ENCODE peak calls at places on chromosomes 12 and 14, in nine cellular contexts. One of them, this sample, is unnamed.
A peak's percentile ranks its signal among the peaks of the same experiment; 100 is the strongest.

GRCh38 chr12:54988402-54989054 is 4.0 kb upstream of the TESPA1 start:
- DNase-seq in gastrocnemius medialis: peak; percentile 63
- DNase-seq in neural progenitor cell: no peak
- DNase-seq in tibial nerve: peak; percentile 76
- DNase-seq in lower lobe of right lung: peak; percentile 61
- DNase-seq in body of pancreas: peak; percentile 62
- DNase-seq in vagina: no peak
- DNase-seq in brain microvascular endothelial cell: peak; percentile 14
- DNase-seq in ascending aorta: peak; percentile 11
- DNase-seq in this sample: peak; percentile 77

GRCh38 chr12:30515351-30515750 is 180.3 kb downstream of the IPO8 start:
- DNase-seq in brain microvascular endothelial cell: no peak
- DNase-seq in lower lobe of right lung: no peak
- DNase-seq in neural progenitor cell: peak; percentile 55
- DNase-seq in ascending aorta: no peak
- DNase-seq in vagina: no peak
- DNase-seq in body of pancreas: no peak
- DNase-seq in gastrocnemius medialis: no peak
- DNase-seq in tibial nerve: no peak
- DNase-seq in this sample: no peak

GRCh38 chr14:104931771-104932675 is 7.3 kb downstream of the PLD4 start:
- DNase-seq in vagina: no peak
- DNase-seq in tibial nerve: no peak
- DNase-seq in brain microvascular endothelial cell: no peak
- DNase-seq in lower lobe of right lung: peak; percentile 46
- DNase-seq in ascending aorta: no peak
- DNase-seq in gastrocnemius medialis: no peak
- DNase-seq in neural progenitor cell: peak; percentile 45
- DNase-seq in body of pancreas: no peak
- DNase-seq in this sample: peak; percentile 65

GRCh38 chr12:94644141-94644575 is 6.2 kb downstream of the TMCC3 start:
- DNase-seq in lower lobe of right lung: peak; percentile 58
- DNase-seq in gastrocnemius medialis: no peak
- DNase-seq in tibial nerve: no peak
- DNase-seq in neural progenitor cell: no peak
- DNase-seq in body of pancreas: peak; percentile 22
- DNase-seq in ascending aorta: no peak
- DNase-seq in brain microvascular endothelial cell: peak; percentile 50
- DNase-seq in vagina: no peak
- DNase-seq in this sample: no peak

GRCh38 chr14:100443643-100444042 is 120.5 kb downstream of the SLC25A47 start:
- DNase-seq in brain microvascular endothelial cell: peak; percentile 33
- DNase-seq in body of pancreas: no peak
- DNase-seq in neural progenitor cell: no peak
- DNase-seq in ascending aorta: no peak
- DNase-seq in lower lobe of right lung: no peak
- DNase-seq in tibial nerve: no peak
- DNase-seq in vagina: no peak
- DNase-seq in gastrocnemius medialis: no peak
- DNase-seq in this sample: no peak

GRCh38 chr12:56695327-56696101 is 7.4 kb upstream of the PTGES3 start:
- DNase-seq in neural progenitor cell: no peak
- DNase-seq in tibial nerve: no peak
- DNase-seq in body of pancreas: no peak
- DNase-seq in brain microvascular endothelial cell: peak; percentile 31
- DNase-seq in lower lobe of right lung: no peak
- DNase-seq in gastrocnemius medialis: no peak
- DNase-seq in ascending aorta: no peak
- DNase-seq in vagina: no peak
- DNase-seq in this sample: no peak

GRCh38 chr12:97936165-97936564 is 473.6 kb downstream of the RMST start:
- DNase-seq in tibial nerve: no peak
- DNase-seq in neural progenitor cell: no peak
- DNase-seq in gastrocnemius medialis: no peak
- DNase-seq in brain microvascular endothelial cell: no peak
- DNase-seq in lower lobe of right lung: no peak
- DNase-seq in body of pancreas: no peak
- DNase-seq in ascending aorta: no peak
- DNase-seq in vagina: no peak
- DNase-seq in this sample: no peak

GRCh38 chr12:512933-513332 is 53.2 kb downstream of the B4GALNT3 start:
- DNase-seq in ascending aorta: no peak
- DNase-seq in gastrocnemius medialis: no peak
- DNase-seq in vagina: no peak
- DNase-seq in neural progenitor cell: no peak
- DNase-seq in tibial nerve: no peak
- DNase-seq in brain microvascular endothelial cell: no peak
- DNase-seq in lower lobe of right lung: no peak
- DNase-seq in body of pancreas: no peak
- DNase-seq in this sample: no peak

GRCh38 chr12:132672116-132672515 is 15.0 kb downstream of the POLE start:
- DNase-seq in body of pancreas: no peak
- DNase-seq in vagina: no peak
- DNase-seq in gastrocnemius medialis: no peak
- DNase-seq in lower lobe of right lung: no peak
- DNase-seq in neural progenitor cell: no peak
- DNase-seq in brain microvascular endothelial cell: no peak
- DNase-seq in tibial nerve: no peak
- DNase-seq in ascending aorta: no peak
- DNase-seq in this sample: no peak
- TF ChIP-seq CTCF in body of pancreas: no peak
- TF ChIP-seq CTCF in vagina: no peak
- TF ChIP-seq CTCF in gastrocnemius medialis: no peak
- TF ChIP-seq CTCF in lower lobe of right lung: no peak
- TF ChIP-seq CTCF in neural progenitor cell: no peak
- TF ChIP-seq CTCF in brain microvascular endothelial cell: no peak
- TF ChIP-seq CTCF in tibial nerve: no peak
- TF ChIP-seq CTCF in ascending aorta: no peak
- TF ChIP-seq CTCF in this sample: no peak

GRCh38 chr14:56378474-56378873 is 201.1 kb upstream of the TMEM260 start:
- DNase-seq in vagina: no peak
- DNase-seq in brain microvascular endothelial cell: peak; percentile 18
- DNase-seq in lower lobe of right lung: no peak
- DNase-seq in tibial nerve: no peak
- DNase-seq in gastrocnemius medialis: no peak
- DNase-seq in neural progenitor cell: no peak
- DNase-seq in body of pancreas: no peak
- DNase-seq in ascending aorta: no peak
- DNase-seq in this sample: no peak

GRCh38 chr14:56378046-56378445 is 201.6 kb upstream of the TMEM260 start:
- DNase-seq in brain microvascular endothelial cell: no peak
- DNase-seq in gastrocnemius medialis: no peak
- DNase-seq in lower lobe of right lung: no peak
- DNase-seq in tibial nerve: no peak
- DNase-seq in vagina: no peak
- DNase-seq in body of pancreas: no peak
- DNase-seq in neural progenitor cell: no peak
- DNase-seq in ascending aorta: no peak
- DNase-seq in this sample: no peak

GRCh38 chr14:56374421-56374820 is 205.2 kb upstream of the TMEM260 start:
- DNase-seq in vagina: no peak
- DNase-seq in gastrocnemius medialis: no peak
- DNase-seq in tibial nerve: no peak
- DNase-seq in lower lobe of right lung: no peak
- DNase-seq in brain microvascular endothelial cell: no peak
- DNase-seq in body of pancreas: no peak
- DNase-seq in ascending aorta: no peak
- DNase-seq in neural progenitor cell: no peak
- DNase-seq in this sample: no peak

GRCh38 chr14:56379956-56380355 is 199.6 kb upstream of the TMEM260 start:
- DNase-seq in brain microvascular endothelial cell: no peak
- DNase-seq in body of pancreas: no peak
- DNase-seq in gastrocnemius medialis: no peak
- DNase-seq in ascending aorta: no peak
- DNase-seq in neural progenitor cell: no peak
- DNase-seq in tibial nerve: peak; percentile 24
- DNase-seq in vagina: no peak
- DNase-seq in lower lobe of right lung: no peak
- DNase-seq in this sample: no peak
- H3K4me3 ChIP-seq in brain microvascular endothelial cell: no peak overlapping the region
- H3K4me3 ChIP-seq in body of pancreas: no peak overlapping the region
- H3K4me3 ChIP-seq in gastrocnemius medialis: no peak overlapping the region
- H3K4me3 ChIP-seq in ascending aorta: no peak overlapping the region
- H3K4me3 ChIP-seq in neural progenitor cell: no peak overlapping the region
- H3K4me3 ChIP-seq in tibial nerve: no peak overlapping the region
- H3K4me3 ChIP-seq in vagina: no peak overlapping the region
- H3K4me3 ChIP-seq in lower lobe of right lung: no peak overlapping the region
- H3K4me3 ChIP-seq in this sample: no peak overlapping the region

GRCh38 chr14:68894123-68894522 is 85.0 kb downstream of the ACTN1 start:
- DNase-seq in brain microvascular endothelial cell: peak; percentile 45
- DNase-seq in neural progenitor cell: no peak
- DNase-seq in body of pancreas: no peak
- DNase-seq in lower lobe of right lung: peak; percentile 35
- DNase-seq in tibial nerve: no peak
- DNase-seq in gastrocnemius medialis: no peak
- DNase-seq in ascending aorta: no peak
- DNase-seq in vagina: no peak
- DNase-seq in this sample: no peak
- H3K36me3 ChIP-seq in brain microvascular endothelial cell: peaks cover 91% of the 10 kb centered on the region
- H3K36me3 ChIP-seq in neural progenitor cell: no peaks in the 10 kb centered on the region
- H3K36me3 ChIP-seq in body of pancreas: no peaks in the 10 kb centered on the region
- H3K36me3 ChIP-seq in lower lobe of right lung: peaks cover 86% of the 10 kb centered on the region
- H3K36me3 ChIP-seq in tibial nerve: peaks cover 62% of the 10 kb centered on the region
- H3K36me3 ChIP-seq in gastrocnemius medialis: no peaks in the 10 kb centered on the region
- H3K36me3 ChIP-seq in ascending aorta: peaks cover 88% of the 10 kb centered on the region
- H3K36me3 ChIP-seq in vagina: no peaks in the 10 kb centered on the region
- H3K36me3 ChIP-seq in this sample: peaks cover 81% of the 10 kb centered on the region

DNA sequence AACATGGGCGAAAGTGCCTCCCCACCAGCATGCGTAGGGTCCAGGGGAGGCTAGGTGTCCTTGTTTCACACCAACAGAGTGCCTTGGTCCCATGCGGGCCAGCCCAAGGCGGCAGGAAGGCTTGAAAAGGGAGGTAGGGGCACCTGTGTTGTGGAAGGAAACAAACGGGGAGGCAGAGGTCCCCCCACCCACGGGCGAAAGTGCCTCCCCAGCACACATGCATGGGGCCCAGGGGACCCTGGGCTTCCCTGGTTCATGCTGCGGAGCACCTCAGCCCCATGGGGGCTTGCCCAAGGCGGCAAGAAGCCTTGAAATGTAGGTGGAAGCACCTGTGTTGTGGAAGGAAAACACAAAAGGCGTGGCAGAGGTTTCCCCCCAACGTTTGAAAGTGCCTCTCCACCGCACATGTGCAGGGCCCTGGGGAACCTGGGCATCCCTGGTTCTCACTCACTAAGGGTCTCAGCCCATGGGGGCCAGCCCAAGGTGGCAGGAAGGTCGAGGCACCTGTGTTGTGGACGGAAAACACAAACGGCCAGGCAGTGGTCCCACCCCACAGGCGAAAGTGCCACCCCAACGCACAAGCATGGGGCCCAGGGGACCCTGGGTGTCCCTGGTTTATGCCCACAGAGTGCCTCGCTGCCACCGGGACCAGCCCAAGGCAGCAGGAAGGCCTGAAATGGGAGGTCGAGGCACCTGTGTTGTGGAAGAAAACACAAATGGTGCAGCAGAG is 374.7 kb downstream of the ALG10 start:
- DNase-seq in vagina: peak; percentile 87
- DNase-seq in ascending aorta: peak; percentile 3
- DNase-seq in neural progenitor cell: no peak
- DNase-seq in body of pancreas: peak; percentile 0
- DNase-seq in gastrocnemius medialis: peak; percentile 1
- DNase-seq in brain microvascular endothelial cell: no peak
- DNase-seq in lower lobe of right lung: peak; percentile 20
- DNase-seq in tibial nerve: no peak
- DNase-seq in this sample: peak; percentile 54
- TF ChIP-seq CTCF in vagina: no peak
- TF ChIP-seq CTCF in ascending aorta: no peak
- TF ChIP-seq CTCF in neural progenitor cell: no peak
- TF ChIP-seq CTCF in body of pancreas: no peak
- TF ChIP-seq CTCF in gastrocnemius medialis: no peak
- TF ChIP-seq CTCF in brain microvascular endothelial cell: no peak
- TF ChIP-seq CTCF in lower lobe of right lung: no peak
- TF ChIP-seq CTCF in tibial nerve: no peak
- TF ChIP-seq CTCF in this sample: no peak

GRCh38 chr14:93528884-93529558 is 98.3 kb downstream of the UNC79 start:
- DNase-seq in neural progenitor cell: no peak
- DNase-seq in brain microvascular endothelial cell: no peak
- DNase-seq in body of pancreas: no peak
- DNase-seq in tibial nerve: no peak
- DNase-seq in gastrocnemius medialis: no peak
- DNase-seq in vagina: no peak
- DNase-seq in lower lobe of right lung: no peak
- DNase-seq in ascending aorta: no peak
- DNase-seq in this sample: no peak
- H3K4me3 ChIP-seq in neural progenitor cell: no peak overlapping the region
- H3K4me3 ChIP-seq in brain microvascular endothelial cell: no peak overlapping the region
- H3K4me3 ChIP-seq in body of pancreas: no peak overlapping the region
- H3K4me3 ChIP-seq in tibial nerve: no peak overlapping the region
- H3K4me3 ChIP-seq in gastrocnemius medialis: no peak overlapping the region
- H3K4me3 ChIP-seq in vagina: no peak overlapping the region
- H3K4me3 ChIP-seq in lower lobe of right lung: no peak overlapping the region
- H3K4me3 ChIP-seq in ascending aorta: no peak overlapping the region
- H3K4me3 ChIP-seq in this sample: no peak overlapping the region